ENCODE peak calls at places on chromosomes 4 and X, in eight cellular contexts. O is stimulated activated CD4-positive, alpha-beta T cell treated with anti-CD3 and anti-CD28 coated beads, Interleukin-2, amount 100 ng/mL, for 48 hours; R is activated naive CD4-positive, alpha-beta T cell treated with Interleukin-2 at 50 U/mL for 16 hours; C is body of pancreas; P is A549; I is activated naive CD8-positive, alpha-beta T cell treated with anti-CD3 and anti-CD28 coated beads, Interleukin-2, amount 50 U/mL, for 24 hours; W is CD8-positive, alpha-beta memory T cell; D is NCI-H460. B is an unnamed sample.

GRCh38 chr4:142407569-142407968 is 438.5 kb downstream of the INPP4B start:
- DNase-seq in C (no peak), P (peak; percentile 33), W (no peak), D (no peak), I (no peak), O (no peak), R (no peak), B (no peak)

GRCh38 chr4:170682511-170682910 is 592.8 kb upstream of the AADAT start:
- DNase-seq in O (no peak), R (no peak), D (no peak), P (no peak), I (no peak), C (no peak), W (no peak), B (no peak)

GRCh38 chrX:69100478-69100877 is 64.8 kb downstream of the PJA1 start:
- DNase-seq in I (no peak), R (no peak), C (no peak), P (no peak), W (no peak), D (no peak), O (no peak), B (no peak)

GRCh38 chrX:154804957-154805695 is at the start of gene MPP1:
- DNase-seq in W (peak; percentile 68), I (peak; percentile 75), D (peak; percentile 65), C (peak; percentile 76), R (peak; percentile 70), O (peak; percentile 57), P (peak; percentile 73), B (peak; percentile 79)

GRCh38 chrX:94551831-94552230 is 877.8 kb downstream of the FAM133A start:
- DNase-seq in C (no peak), O (no peak), R (no peak), P (no peak), W (no peak), I (no peak), D (peak; percentile 4), B (no peak)

GRCh38 chrX:143472334-143472938 is 44.8 kb downstream of the SPANXN3 start:
- DNase-seq in O (no peak), R (no peak), C (no peak), P (no peak), D (no peak), I (no peak), W (no peak), B (no peak)

GRCh38 chrX:129779747-129780146 is at the start of gene SASH3:
- DNase-seq in R (peak; percentile 50), W (peak; percentile 44), I (peak; percentile 66), O (no peak), D (no peak), C (no peak), P (no peak), B (no peak)

GRCh38 chr4:144709159-144709558 is 63.2 kb downstream of the HHIP start:
- DNase-seq in O (no peak), W (no peak), P (no peak), I (no peak), C (no peak), R (no peak), D (no peak), B (peak; percentile 89)

GRCh38 chr4:26022346-26022891 is 108.4 kb downstream of the SMIM20 start:
- DNase-seq in D (peak; percentile 27), W (no peak), I (no peak), O (no peak), C (peak; percentile 58), P (peak; percentile 46), R (no peak), B (peak; percentile 31)

GRCh38 chrX:1071351-1071750 is 141.1 kb downstream of the CRLF2 start:
- DNase-seq in C (no peak), O (no peak), W (no peak), R (no peak), P (no peak), D (no peak), I (no peak), B (no peak)

GRCh38 chr4:8761824-8762205 is 109.8 kb downstream of the HMX1 start:
- DNase-seq in P (no peak), I (no peak), C (peak; percentile 4), O (no peak), D (no peak), R (no peak), W (no peak), B (no peak)

GRCh38 chr4:169241480-169241879 is 29.3 kb downstream of the SH3RF1 start:
- DNase-seq in P (no peak), D (no peak), C (no peak), W (no peak), O (no peak), I (no peak), R (no peak), B (no peak)

GRCh38 chrX:138889152-138889551 is 177.6 kb upstream of the FGF13 start:
- DNase-seq in D (no peak), P (no peak), C (no peak), I (no peak), W (no peak), R (no peak), O (no peak), B (no peak)

GRCh38 chr4:154719087-154719486 is 24.7 kb upstream of the LRAT start:
- DNase-seq in W (no peak), P (peak; percentile 14), R (no peak), O (no peak), I (no peak), C (no peak), D (peak; percentile 26), B (no peak)

GRCh38 chrX:5907202-5907601 is 321.5 kb downstream of the NLGN4X start:
- DNase-seq in W (no peak), R (no peak), I (no peak), C (no peak), D (no peak), O (no peak), P (no peak), B (no peak)

GRCh38 chrX:125096870-125097269 is 222.8 kb upstream of the TEX13C start:
- DNase-seq in D (no peak), I (no peak), P (no peak), W (no peak), R (no peak), C (no peak), O (no peak), B (no peak)

GRCh38 chr4:128725405-128725804 is 84.1 kb upstream of the JADE1 start:
- DNase-seq in W (no peak), R (no peak), I (no peak), C (peak; percentile 62), O (no peak), P (no peak), D (no peak), B (no peak)

GRCh38 chr4:100493756-100494155 is 24.1 kb downstream of the EMCN start:
- DNase-seq in R (no peak), C (no peak), O (no peak), D (no peak), P (no peak), I (no peak), W (no peak), B (no peak)

GRCh38 chr4:56077676-56078075 is 128.9 kb downstream of the CEP135 start:
- DNase-seq in I (no peak), R (no peak), P (no peak), D (no peak), C (no peak), W (no peak), O (no peak), B (no peak)

GRCh38 chrX:109475174-109475891 is 6.6 kb downstream of the GUCY2F start:
- DNase-seq in W (no peak), P (peak; percentile 54), D (peak; percentile 35), O (no peak), R (no peak), C (peak; percentile 58), I (peak; percentile 5), B (peak; percentile 67)

GRCh38 chr4:181161669-181162068 is 1081.5 kb upstream of the TENM3 start:
- DNase-seq in C (no peak), P (no peak), O (no peak), D (no peak), R (no peak), W (no peak), I (no peak), B (no peak)

GRCh38 chr4:148196168-148196567 is 246.0 kb downstream of the NR3C2 start:
- DNase-seq in I (no peak), R (no peak), C (no peak), P (no peak), O (no peak), W (no peak), D (no peak), B (no peak)

GRCh38 chr4:77153016-77153415 is 4.0 kb upstream of the CCNG2 start:
- DNase-seq in C (no peak), R (no peak), W (no peak), O (no peak), D (no peak), P (no peak), I (no peak), B (no peak)

GRCh38 chr4:31187979-31188378 is 467.8 kb downstream of the PCDH7 start:
- DNase-seq in C (no peak), R (no peak), O (no peak), P (no peak), I (no peak), W (no peak), D (no peak), B (no peak)

GRCh38 chr4:182809417-182810102 is 107.6 kb downstream of the DCTD start:
- DNase-seq in I (peak; percentile 23), D (no peak), W (no peak), P (no peak), R (no peak), C (no peak), O (peak; percentile 8), B (peak; percentile 27)

GRCh38 chr4:23033796-23034195 is 341.1 kb downstream of the GBA3 start:
- DNase-seq in I (no peak), C (no peak), O (no peak), W (no peak), D (no peak), P (no peak), R (no peak), B (no peak)

GRCh38 chr4:19809989-19810388 is 441.7 kb upstream of the SLIT2 start:
- DNase-seq in R (no peak), P (no peak), I (no peak), C (no peak), O (no peak), D (no peak), W (no peak), B (no peak)

B was measured in dermis blood vessel endothelial cell.